ENCODE peak calls at places on chromosome 4, in nine cellular contexts. B is tibial nerve, X is heart left ventricle, O is IMR-90, S is sigmoid colon, A is A549, V is body of pancreas, M is right lobe of liver, L is upper lobe of left lung. P is an unnamed sample.
A peak's percentile ranks its signal among the peaks of the same experiment; 100 is the strongest.

GRCh38 chr4:173189117-173189693 is 20.6 kb downstream of the GALNT7 start:
- DNase-seq in B (no peak), X (no peak), O (peak; percentile 85), S (no peak), A (no peak), V (no peak), M (no peak), L (no peak), P (no peak)

GRCh38 chr4:680931-681645 is 6.7 kb downstream of the MYL5 start:
- DNase-seq in B (no peak), X (peak; percentile 84), O (no peak), S (peak; percentile 89), A (peak; percentile 24), V (peak; percentile 55), M (peak; percentile 67), L (peak; percentile 55), P (no peak)

GRCh38 chr4:20433101-20433705 is 181.5 kb downstream of the SLIT2 start:
- DNase-seq in B (no peak), X (no peak), O (no peak), S (no peak), A (no peak), V (no peak), M (no peak), L (no peak), P (no peak)

GRCh38 chr4:4625488-4625887 is 83.6 kb upstream of the STX18 start:
- DNase-seq in B (no peak), X (no peak), O (peak; percentile 84), S (no peak), A (no peak), V (no peak), M (no peak), L (no peak), P (no peak)

GRCh38 chr4:83558059-83558648 is 22.2 kb downstream of the GPAT3 start:
- DNase-seq in B (no peak), X (no peak), O (no peak), S (no peak), A (no peak), V (no peak), M (no peak), L (no peak), P (no peak)

GRCh38 chr4:105637409-105638258 is 70.9 kb downstream of the INTS12 start:
- DNase-seq in B (peak; percentile 81), X (peak; percentile 70), O (peak; percentile 3), S (peak; percentile 89), A (no peak), V (peak; percentile 78), M (peak; percentile 65), L (peak; percentile 93), P (no peak)

GRCh38 chr4:141371206-141371605 is 150.5 kb downstream of the ZNF330 start:
- DNase-seq in B (no peak), X (no peak), O (no peak), S (no peak), A (no peak), V (no peak), M (no peak), L (no peak), P (no peak)

GRCh38 chr4:126495163-126495752 is 1137.5 kb upstream of the INTU start:
- DNase-seq in B (no peak), X (no peak), O (no peak), S (no peak), A (no peak), V (no peak), M (no peak), L (no peak), P (no peak)

GRCh38 chr4:139887962-139888735 is 222.5 kb downstream of the MGST2 start:
- DNase-seq in B (no peak), X (no peak), O (no peak), S (no peak), A (no peak), V (no peak), M (no peak), L (peak; percentile 75), P (no peak)

GRCh38 chr4:187606581-187606980 is 389.0 kb upstream of the ZFP42 start:
- DNase-seq in B (peak; percentile 25), X (no peak), O (peak; percentile 69), S (no peak), A (peak; percentile 54), V (peak; percentile 44), M (no peak), L (peak; percentile 32), P (peak; percentile 15)

GRCh38 chr4:154082760-154083530 is 294.1 kb upstream of the SFRP2 start:
- DNase-seq in B (no peak), X (no peak), O (no peak), S (no peak), A (peak; percentile 13), V (no peak), M (no peak), L (no peak), P (no peak)

GRCh38 chr4:143025111-143025704 is 159.5 kb upstream of the USP38 start:
- DNase-seq in B (peak; percentile 45), X (no peak), O (peak; percentile 33), S (no peak), A (peak; percentile 41), V (peak; percentile 22), M (no peak), L (peak; percentile 37), P (peak; percentile 7)

GRCh38 chr4:22483551-22483981 is 32.3 kb downstream of the ADGRA3 start:
- DNase-seq in B (no peak), X (no peak), O (peak; percentile 90), S (no peak), A (no peak), V (no peak), M (no peak), L (no peak), P (no peak)

GRCh38 chr4:26873391-26874026 is 12.9 kb downstream of the STIM2 start:
- DNase-seq in B (no peak), X (no peak), O (no peak), S (no peak), A (no peak), V (peak; percentile 8), M (no peak), L (peak; percentile 41), P (no peak)

GRCh38 chr4:170599894-170600293 is 510.1 kb upstream of the AADAT start:
- DNase-seq in B (no peak), X (no peak), O (no peak), S (no peak), A (no peak), V (no peak), M (no peak), L (no peak), P (no peak)

GRCh38 chr4:158356331-158356730 is 146.0 kb downstream of the TMEM144 start:
- DNase-seq in B (no peak), X (no peak), O (no peak), S (no peak), A (no peak), V (no peak), M (no peak), L (no peak), P (peak; percentile 4)

GRCh38 chr4:2535386-2536192 is 858 bp upstream of the FAM193A start:
- DNase-seq in B (peak; percentile 20), X (peak; percentile 81), O (peak; percentile 5), S (peak; percentile 80), A (peak; percentile 19), V (peak; percentile 27), M (peak; percentile 75), L (peak; percentile 55), P (peak; percentile 37)

GRCh38 chr4:2537011-2537830 is 774 bp downstream of the FAM193A start:
- DNase-seq in B (no peak), X (peak; percentile 81), O (peak; percentile 24), S (peak; percentile 71), A (peak; percentile 48), V (peak; percentile 51), M (peak; percentile 71), L (peak; percentile 57), P (peak; percentile 6)

GRCh38 chr4:2534904-2535385 is 1.5 kb upstream of the FAM193A start:
- DNase-seq in B (no peak), X (no peak), O (peak; percentile 15), S (no peak), A (peak; percentile 12), V (no peak), M (no peak), L (no peak), P (no peak)

GRCh38 chr4:2536193-2537010 is at the start of gene FAM193A:
- DNase-seq in B (peak; percentile 90), X (peak; percentile 100), O (peak; percentile 100), S (peak; percentile 100), A (peak; percentile 99), V (peak; percentile 98), M (peak; percentile 100), L (peak; percentile 100), P (peak; percentile 89)
- TF ChIP-seq POLR2A in B (no peak), X (peak; percentile 73), O (peak; percentile 77), S (no peak), A (peak; percentile 72), V (peak; percentile 37), M (peak; percentile 18), L (peak; percentile 5), P (peak; percentile 80)

DNA sequence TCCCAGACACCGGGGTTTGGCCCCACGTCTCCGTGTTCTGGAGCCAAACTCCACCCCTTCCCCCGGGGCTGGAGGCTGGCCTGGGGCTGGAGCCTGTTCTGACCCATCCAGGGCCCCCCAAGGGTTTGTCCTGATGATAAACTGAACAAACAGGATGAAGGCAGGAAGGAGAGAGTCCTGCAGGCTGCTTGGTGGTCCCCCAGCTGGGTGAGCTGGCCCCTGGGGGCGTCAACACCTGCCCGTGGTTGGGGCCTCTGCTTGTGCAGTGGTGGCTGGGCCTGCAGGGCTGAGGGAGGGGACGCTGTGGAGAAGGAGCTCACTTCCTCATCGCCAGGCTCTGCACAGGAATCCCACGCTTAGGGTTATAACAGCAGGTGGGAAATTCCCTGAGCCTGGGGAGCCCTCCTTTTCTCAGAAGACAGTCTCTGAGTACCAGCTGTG is 2.3 kb downstream of the SH3TC1 start:
- DNase-seq in B (no peak), X (no peak), O (no peak), S (no peak), A (no peak), V (no peak), M (no peak), L (no peak), P (no peak)
- TF ChIP-seq POLR2A in B (no peak), X (no peak), O (no peak), S (no peak), A (no peak), V (no peak), M (no peak), L (no peak), P (no peak)

DNA sequence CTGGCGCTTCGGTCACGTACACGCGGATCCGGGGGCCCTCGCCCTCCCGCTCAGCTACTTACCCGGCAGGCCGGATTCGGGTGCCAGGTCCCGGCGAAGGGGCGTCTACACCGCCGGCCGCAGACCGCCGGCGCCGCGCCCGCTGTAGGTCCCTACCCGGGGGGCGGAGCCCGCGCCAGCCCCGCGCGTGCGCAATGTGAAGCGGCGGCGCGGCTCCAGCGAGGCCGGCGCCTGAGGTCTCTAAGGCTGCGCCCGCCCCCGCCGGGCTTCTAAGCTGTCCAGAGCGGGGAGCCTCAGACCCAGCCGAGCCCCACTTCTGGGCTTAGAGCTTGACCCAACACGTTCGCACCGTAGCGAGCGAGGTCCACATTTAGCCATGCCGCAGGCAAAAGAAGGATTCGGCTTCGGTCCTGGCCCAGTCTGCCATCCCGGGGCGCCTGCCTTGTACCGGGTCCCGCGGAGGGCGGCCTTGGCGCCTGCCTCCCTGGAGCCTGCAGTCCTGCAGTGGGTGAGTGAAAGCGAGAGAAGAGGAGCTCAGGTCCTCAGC is at the start of gene ZNF518B:
- DNase-seq in B (peak; percentile 17), X (peak; percentile 91), O (peak; percentile 48), S (peak; percentile 68), A (peak; percentile 65), V (peak; percentile 66), M (peak; percentile 78), L (peak; percentile 69), P (peak; percentile 28)
- TF ChIP-seq POLR2A in B (no peak), X (peak; percentile 48), O (no peak), S (no peak), A (peak; percentile 23), V (peak; percentile 23), M (peak; percentile 26), L (no peak), P (peak; percentile 46)

GRCh38 chr4:23888421-23889319 is 1.2 kb downstream of the PPARGC1A start:
- DNase-seq in B (peak; percentile 17), X (no peak), O (peak; percentile 52), S (peak; percentile 64), A (no peak), V (peak; percentile 26), M (no peak), L (no peak), P (no peak)
- TF ChIP-seq POLR2A in B (no peak), X (no peak), O (no peak), S (no peak), A (no peak), V (peak; percentile 44), M (peak; percentile 62), L (no peak), P (no peak)

P was measured in H54.